ENCODE peak calls at places on chromosomes 5 and 9, in six cellular contexts. W is fibroblast of pulmonary artery; C is GM23338; F is CD4-positive, alpha-beta T cell; T is A673; Q is heart left ventricle. N is an unnamed sample.

GRCh38 chr9:123763910-123764588 is 165.9 kb downstream of the DENND1A start:
- DNase-seq in Q (no peak), W (peak), T (no peak), C (no peak), F (no peak), N (no peak)

GRCh38 chr9:22446950-22447606 is 454 bp downstream of the DMRTA1 start:
- DNase-seq in C (peak), W (peak), T (peak), Q (peak), F (no peak), N (peak)

GRCh38 chr9:18360005-18360404 is 113.9 kb upstream of the ADAMTSL1 start:
- DNase-seq in C (no peak), W (no peak), T (no peak), F (no peak), Q (no peak), N (no peak)

GRCh38 chr5:149932445-149933350 is 11.9 kb downstream of the PDE6A start:
- DNase-seq in F (no peak), Q (no peak), T (no peak), C (peak), W (peak), N (no peak)

GRCh38 chr5:108867661-108868060 is 120.0 kb downstream of the FER start:
- DNase-seq in T (no peak), F (no peak), Q (no peak), W (peak), C (no peak), N (no peak)

GRCh38 chr9:113558632-113559502 is 95.3 kb downstream of the RGS3 start:
- DNase-seq in T (no peak), C (no peak), Q (peak), F (no peak), W (peak), N (no peak)

GRCh38 chr5:10486511-10487344 is 45.0 kb downstream of the ROPN1L start:
- DNase-seq in Q (no peak), W (no peak), C (no peak), T (no peak), F (no peak), N (no peak)

GRCh38 chr5:163434410-163434866 is 3.0 kb upstream of the CCNG1 start:
- DNase-seq in W (peak), T (no peak), Q (no peak), F (no peak), C (no peak), N (no peak)

GRCh38 chr5:10536511-10536910 is 27.4 kb upstream of the ANKRD33B start:
- DNase-seq in F (no peak), Q (no peak), T (no peak), C (no peak), W (no peak), N (no peak)

GRCh38 chr5:146796144-146796543 is 82.4 kb downstream of the PPP2R2B start:
- DNase-seq in C (no peak), T (no peak), F (no peak), W (no peak), Q (no peak), N (no peak)

DNA sequence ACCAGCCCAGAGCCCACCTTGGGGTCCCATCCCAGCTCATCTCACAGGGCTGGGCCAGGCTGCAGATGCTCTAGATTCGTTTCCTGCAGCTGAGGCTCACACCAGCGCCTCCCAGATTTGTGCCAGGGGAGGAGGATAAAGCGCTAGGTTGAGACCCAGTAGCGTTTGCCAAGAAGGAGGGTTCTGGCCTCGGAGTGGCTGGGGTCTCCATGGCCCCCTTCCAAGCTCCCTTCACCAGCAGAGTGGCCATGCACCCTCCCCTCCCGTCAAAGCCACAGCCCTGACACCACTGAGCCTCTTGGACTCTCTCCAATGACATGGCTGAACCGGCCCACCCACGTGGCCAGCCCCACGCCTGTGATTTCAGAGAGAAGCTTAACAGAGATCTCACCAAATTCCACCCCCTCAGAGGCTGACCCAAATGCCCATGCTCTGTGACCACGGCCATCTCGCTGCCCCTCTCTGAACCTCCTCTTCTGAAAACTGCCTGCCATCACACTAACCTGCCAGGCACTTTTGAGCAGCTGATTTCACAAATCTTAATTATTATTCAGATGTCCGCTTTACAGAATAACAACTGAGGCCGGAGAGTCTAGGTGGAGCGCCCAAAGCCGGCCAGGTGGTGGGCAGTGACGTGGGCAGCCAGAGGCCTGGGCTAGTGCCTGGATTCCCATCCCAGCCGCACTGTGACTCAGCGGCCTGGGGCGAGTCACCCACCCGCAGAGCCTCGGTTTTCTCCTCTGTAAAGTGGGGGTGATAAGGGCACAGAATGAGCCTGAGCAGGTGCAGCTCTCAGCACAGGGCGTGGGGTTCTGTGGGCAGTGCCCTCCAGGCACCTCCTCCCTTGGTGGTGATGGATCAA is 155.7 kb downstream of the C9orf50 start:
- DNase-seq in T (no peak), Q (peak), C (no peak), F (no peak), W (peak), N (no peak)
- TF ChIP-seq CTCF in T (no peak), Q (no peak), C (no peak), F (no peak), W (no peak), N (no peak)

GRCh38 chr5:132476853-132477729 is 13.5 kb downstream of the IRF1 start:
- DNase-seq in F (no peak), W (no peak), T (no peak), Q (no peak), C (peak), N (no peak)
- TF ChIP-seq CTCF in F (no peak), W (no peak), T (no peak), Q (no peak), C (peak), N (peak)

GRCh38 chr5:15334551-15335302 is 165.3 kb upstream of the FBXL7 start:
- DNase-seq in Q (no peak), C (no peak), T (no peak), F (no peak), W (no peak), N (no peak)
- TF ChIP-seq CTCF in Q (no peak), C (no peak), T (no peak), F (no peak), W (no peak), N (no peak)

DNA sequence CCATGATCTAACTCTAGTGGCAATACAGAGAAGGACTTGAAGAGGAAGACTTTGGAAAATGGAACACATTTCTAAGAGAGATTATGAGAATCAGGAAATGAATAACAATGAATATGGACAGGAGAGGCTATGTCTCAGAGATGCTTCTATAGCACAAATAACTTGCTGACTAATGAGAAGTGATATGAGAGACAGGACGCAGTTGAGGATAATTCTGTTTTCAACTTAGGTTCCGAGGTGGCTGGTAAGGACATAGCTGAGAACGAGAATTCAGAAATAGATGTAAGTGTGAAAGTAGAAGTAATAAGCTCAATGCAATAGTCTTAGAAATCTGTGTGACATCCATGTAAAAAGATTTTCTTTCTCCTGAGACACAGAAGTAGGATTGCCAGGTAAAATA is 358.1 kb upstream of the GRAMD2B start:
- DNase-seq in Q (no peak), C (no peak), F (no peak), T (no peak), W (no peak), N (no peak)
- TF ChIP-seq CTCF in Q (no peak), C (no peak), F (no peak), T (no peak), W (no peak), N (no peak)

DNA sequence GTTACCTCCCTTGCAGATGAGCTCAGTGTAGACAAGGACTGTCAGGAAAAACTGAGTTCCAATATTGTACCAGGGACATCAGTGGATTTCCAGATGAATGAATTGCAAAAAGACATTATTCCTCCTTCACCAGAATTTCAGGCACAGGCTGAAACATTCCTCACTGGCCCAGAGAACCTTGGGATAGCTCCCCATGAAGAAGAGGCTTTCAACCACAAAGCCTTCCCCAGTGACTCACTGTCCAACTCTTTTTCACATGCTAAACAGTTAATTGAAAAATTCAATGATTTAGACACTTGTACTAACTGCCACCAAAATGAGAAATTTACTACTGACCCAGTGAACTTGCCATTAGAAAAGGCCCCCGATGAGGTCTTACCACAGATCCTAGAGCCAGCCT is 144.5 kb downstream of the UNC13B start:
- DNase-seq in W (no peak), Q (no peak), C (no peak), T (peak), F (no peak), N (no peak)
- TF ChIP-seq CTCF in W (no peak), Q (no peak), C (no peak), T (no peak), F (no peak), N (no peak)

GRCh38 chr5:135398855-135399837 is at the start of gene MACROH2A1:
- DNase-seq in F (peak), C (peak), T (peak), W (peak), Q (peak), N (peak)
- TF ChIP-seq CTCF in F (no peak), C (no peak), T (no peak), W (no peak), Q (peak), N (no peak)

DNA sequence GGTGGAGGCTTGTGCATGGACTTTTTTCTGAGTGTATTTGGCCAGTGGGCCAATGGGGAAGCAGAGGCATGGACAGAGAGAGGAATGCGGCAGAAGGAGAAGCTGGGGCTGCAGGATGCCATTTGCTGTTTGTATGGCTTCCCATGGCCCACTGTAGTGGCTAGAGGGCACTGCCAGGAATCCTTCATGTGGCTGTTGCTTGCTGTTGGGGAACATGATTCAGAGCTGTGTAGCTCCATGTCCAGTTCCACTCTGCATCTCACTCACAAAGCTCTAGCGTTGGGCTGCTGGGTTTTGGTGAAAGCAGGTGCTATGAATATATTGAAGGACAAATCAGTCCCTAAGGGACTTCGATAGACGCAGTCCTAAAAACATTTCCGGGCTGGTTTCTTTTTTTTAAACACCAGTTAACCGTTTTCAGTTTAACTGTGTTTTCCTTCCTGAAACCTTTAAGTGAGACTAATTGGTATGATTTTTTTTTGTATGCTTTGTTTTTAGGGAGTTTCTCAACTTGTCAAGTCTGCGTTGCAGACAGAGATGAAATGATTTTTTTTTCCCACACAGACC is 51.3 kb downstream of the SLC22A5 start:
- DNase-seq in T (peak), Q (no peak), C (no peak), F (no peak), W (no peak), N (no peak)
- TF ChIP-seq CTCF in T (no peak), Q (no peak), C (no peak), F (no peak), W (no peak), N (no peak)